ENCODE peak calls at places on chromosomes 13 and 19, in eight cellular contexts. One of them, this sample, is unnamed.
A peak's percentile ranks its signal among the peaks of the same experiment; 100 is the strongest.

GRCh38 chr19:4758659-4759058 is 32.9 kb upstream of the FEM1A start:
- DNase-seq in neuronal stem cell: no peak
- DNase-seq in stimulated activated CD4-positive, alpha-beta T cell treated with anti-CD3 and anti-CD28 coated beads, Interleukin-12 subunit alpha, Interleukin-12 subunit beta, amount 100 ng/mL, for 24 hours: no peak
- DNase-seq in stimulated activated CD8-positive, alpha-beta memory T cell treated with anti-CD3 and anti-CD28 coated beads, Interleukin-15, amount 100 ng/mL, for 24 hours: no peak
- DNase-seq in activated naive CD4-positive, alpha-beta T cell: no peak
- DNase-seq in HTR-8/SVneo: no peak
- DNase-seq in NCI-H510A treated with DMSO at 0.1 percent for 48 hours: no peak
- DNase-seq in HepG2: no peak
- DNase-seq in this sample: no peak

GRCh38 chr13:97435297-97435682 is 1.3 kb downstream of the RAP2A start:
- DNase-seq in neuronal stem cell: no peak
- DNase-seq in stimulated activated CD4-positive, alpha-beta T cell treated with anti-CD3 and anti-CD28 coated beads, Interleukin-12 subunit alpha, Interleukin-12 subunit beta, amount 100 ng/mL, for 24 hours: no peak
- DNase-seq in stimulated activated CD8-positive, alpha-beta memory T cell treated with anti-CD3 and anti-CD28 coated beads, Interleukin-15, amount 100 ng/mL, for 24 hours: no peak
- DNase-seq in activated naive CD4-positive, alpha-beta T cell: no peak
- DNase-seq in HTR-8/SVneo: no peak
- DNase-seq in NCI-H510A treated with DMSO at 0.1 percent for 48 hours: no peak
- DNase-seq in HepG2: no peak
- DNase-seq in this sample: no peak

GRCh38 chr19:51422053-51422448 is 4.6 kb upstream of the SIGLEC10 start:
- DNase-seq in neuronal stem cell: peak; percentile 88
- DNase-seq in stimulated activated CD4-positive, alpha-beta T cell treated with anti-CD3 and anti-CD28 coated beads, Interleukin-12 subunit alpha, Interleukin-12 subunit beta, amount 100 ng/mL, for 24 hours: peak; percentile 67
- DNase-seq in stimulated activated CD8-positive, alpha-beta memory T cell treated with anti-CD3 and anti-CD28 coated beads, Interleukin-15, amount 100 ng/mL, for 24 hours: peak; percentile 98
- DNase-seq in activated naive CD4-positive, alpha-beta T cell: peak; percentile 79
- DNase-seq in HTR-8/SVneo: peak; percentile 81
- DNase-seq in NCI-H510A treated with DMSO at 0.1 percent for 48 hours: no peak
- DNase-seq in HepG2: peak; percentile 67
- DNase-seq in this sample: peak; percentile 92

GRCh38 chr19:19637523-19638251 is 5.8 kb downstream of the GMIP start:
- DNase-seq in neuronal stem cell: no peak
- DNase-seq in stimulated activated CD4-positive, alpha-beta T cell treated with anti-CD3 and anti-CD28 coated beads, Interleukin-12 subunit alpha, Interleukin-12 subunit beta, amount 100 ng/mL, for 24 hours: no peak
- DNase-seq in stimulated activated CD8-positive, alpha-beta memory T cell treated with anti-CD3 and anti-CD28 coated beads, Interleukin-15, amount 100 ng/mL, for 24 hours: no peak
- DNase-seq in activated naive CD4-positive, alpha-beta T cell: no peak
- DNase-seq in HTR-8/SVneo: no peak
- DNase-seq in NCI-H510A treated with DMSO at 0.1 percent for 48 hours: no peak
- DNase-seq in HepG2: no peak
- DNase-seq in this sample: no peak

GRCh38 chr13:57633141-57633949 is 1.8 kb downstream of the PCDH17 start:
- DNase-seq in neuronal stem cell: no peak
- DNase-seq in stimulated activated CD4-positive, alpha-beta T cell treated with anti-CD3 and anti-CD28 coated beads, Interleukin-12 subunit alpha, Interleukin-12 subunit beta, amount 100 ng/mL, for 24 hours: no peak
- DNase-seq in stimulated activated CD8-positive, alpha-beta memory T cell treated with anti-CD3 and anti-CD28 coated beads, Interleukin-15, amount 100 ng/mL, for 24 hours: no peak
- DNase-seq in activated naive CD4-positive, alpha-beta T cell: no peak
- DNase-seq in HTR-8/SVneo: no peak
- DNase-seq in NCI-H510A treated with DMSO at 0.1 percent for 48 hours: peak; percentile 56
- DNase-seq in HepG2: no peak
- DNase-seq in this sample: no peak

GRCh38 chr13:110524484-110525254 is 36.9 kb downstream of the RAB20 start:
- DNase-seq in neuronal stem cell: no peak
- DNase-seq in stimulated activated CD4-positive, alpha-beta T cell treated with anti-CD3 and anti-CD28 coated beads, Interleukin-12 subunit alpha, Interleukin-12 subunit beta, amount 100 ng/mL, for 24 hours: no peak
- DNase-seq in stimulated activated CD8-positive, alpha-beta memory T cell treated with anti-CD3 and anti-CD28 coated beads, Interleukin-15, amount 100 ng/mL, for 24 hours: no peak
- DNase-seq in activated naive CD4-positive, alpha-beta T cell: no peak
- DNase-seq in HTR-8/SVneo: no peak
- DNase-seq in NCI-H510A treated with DMSO at 0.1 percent for 48 hours: peak; percentile 90
- DNase-seq in HepG2: no peak
- DNase-seq in this sample: no peak

GRCh38 chr19:27759896-27760295 is 1453.1 kb downstream of the UQCRFS1 start:
- DNase-seq in neuronal stem cell: no peak
- DNase-seq in stimulated activated CD4-positive, alpha-beta T cell treated with anti-CD3 and anti-CD28 coated beads, Interleukin-12 subunit alpha, Interleukin-12 subunit beta, amount 100 ng/mL, for 24 hours: no peak
- DNase-seq in stimulated activated CD8-positive, alpha-beta memory T cell treated with anti-CD3 and anti-CD28 coated beads, Interleukin-15, amount 100 ng/mL, for 24 hours: no peak
- DNase-seq in activated naive CD4-positive, alpha-beta T cell: no peak
- DNase-seq in HTR-8/SVneo: no peak
- DNase-seq in NCI-H510A treated with DMSO at 0.1 percent for 48 hours: no peak
- DNase-seq in HepG2: no peak
- DNase-seq in this sample: no peak

GRCh38 chr19:48745208-48745995 is 1.3 kb downstream of the IZUMO1 start:
- DNase-seq in neuronal stem cell: no peak
- DNase-seq in stimulated activated CD4-positive, alpha-beta T cell treated with anti-CD3 and anti-CD28 coated beads, Interleukin-12 subunit alpha, Interleukin-12 subunit beta, amount 100 ng/mL, for 24 hours: no peak
- DNase-seq in stimulated activated CD8-positive, alpha-beta memory T cell treated with anti-CD3 and anti-CD28 coated beads, Interleukin-15, amount 100 ng/mL, for 24 hours: no peak
- DNase-seq in activated naive CD4-positive, alpha-beta T cell: no peak
- DNase-seq in HTR-8/SVneo: peak; percentile 56
- DNase-seq in NCI-H510A treated with DMSO at 0.1 percent for 48 hours: peak; percentile 46
- DNase-seq in HepG2: peak; percentile 51
- DNase-seq in this sample: no peak

GRCh38 chr13:26811636-26812035 is 51.0 kb upstream of the GPR12 start:
- DNase-seq in neuronal stem cell: no peak
- DNase-seq in stimulated activated CD4-positive, alpha-beta T cell treated with anti-CD3 and anti-CD28 coated beads, Interleukin-12 subunit alpha, Interleukin-12 subunit beta, amount 100 ng/mL, for 24 hours: no peak
- DNase-seq in stimulated activated CD8-positive, alpha-beta memory T cell treated with anti-CD3 and anti-CD28 coated beads, Interleukin-15, amount 100 ng/mL, for 24 hours: no peak
- DNase-seq in activated naive CD4-positive, alpha-beta T cell: no peak
- DNase-seq in HTR-8/SVneo: no peak
- DNase-seq in NCI-H510A treated with DMSO at 0.1 percent for 48 hours: no peak
- DNase-seq in HepG2: no peak
- DNase-seq in this sample: no peak

GRCh38 chr13:100855151-100855550 is 180.6 kb upstream of the TMTC4 start:
- DNase-seq in neuronal stem cell: no peak
- DNase-seq in stimulated activated CD4-positive, alpha-beta T cell treated with anti-CD3 and anti-CD28 coated beads, Interleukin-12 subunit alpha, Interleukin-12 subunit beta, amount 100 ng/mL, for 24 hours: no peak
- DNase-seq in stimulated activated CD8-positive, alpha-beta memory T cell treated with anti-CD3 and anti-CD28 coated beads, Interleukin-15, amount 100 ng/mL, for 24 hours: no peak
- DNase-seq in activated naive CD4-positive, alpha-beta T cell: no peak
- DNase-seq in HTR-8/SVneo: no peak
- DNase-seq in NCI-H510A treated with DMSO at 0.1 percent for 48 hours: no peak
- DNase-seq in HepG2: no peak
- DNase-seq in this sample: no peak

GRCh38 chr13:59890064-59890463 is 273.7 kb downstream of the DIAPH3 start:
- DNase-seq in neuronal stem cell: no peak
- DNase-seq in stimulated activated CD4-positive, alpha-beta T cell treated with anti-CD3 and anti-CD28 coated beads, Interleukin-12 subunit alpha, Interleukin-12 subunit beta, amount 100 ng/mL, for 24 hours: no peak
- DNase-seq in stimulated activated CD8-positive, alpha-beta memory T cell treated with anti-CD3 and anti-CD28 coated beads, Interleukin-15, amount 100 ng/mL, for 24 hours: no peak
- DNase-seq in activated naive CD4-positive, alpha-beta T cell: no peak
- DNase-seq in HTR-8/SVneo: no peak
- DNase-seq in NCI-H510A treated with DMSO at 0.1 percent for 48 hours: no peak
- DNase-seq in HepG2: no peak
- DNase-seq in this sample: no peak

GRCh38 chr13:80038371-80038770 is 302.6 kb downstream of the SPRY2 start:
- DNase-seq in neuronal stem cell: no peak
- DNase-seq in stimulated activated CD4-positive, alpha-beta T cell treated with anti-CD3 and anti-CD28 coated beads, Interleukin-12 subunit alpha, Interleukin-12 subunit beta, amount 100 ng/mL, for 24 hours: no peak
- DNase-seq in stimulated activated CD8-positive, alpha-beta memory T cell treated with anti-CD3 and anti-CD28 coated beads, Interleukin-15, amount 100 ng/mL, for 24 hours: no peak
- DNase-seq in activated naive CD4-positive, alpha-beta T cell: no peak
- DNase-seq in HTR-8/SVneo: no peak
- DNase-seq in NCI-H510A treated with DMSO at 0.1 percent for 48 hours: no peak
- DNase-seq in HepG2: no peak
- DNase-seq in this sample: no peak

GRCh38 chr19:39400997-39401548 is 5.6 kb upstream of the ZFP36 start:
- DNase-seq in neuronal stem cell: no peak
- DNase-seq in stimulated activated CD4-positive, alpha-beta T cell treated with anti-CD3 and anti-CD28 coated beads, Interleukin-12 subunit alpha, Interleukin-12 subunit beta, amount 100 ng/mL, for 24 hours: no peak
- DNase-seq in stimulated activated CD8-positive, alpha-beta memory T cell treated with anti-CD3 and anti-CD28 coated beads, Interleukin-15, amount 100 ng/mL, for 24 hours: no peak
- DNase-seq in activated naive CD4-positive, alpha-beta T cell: no peak
- DNase-seq in HTR-8/SVneo: no peak
- DNase-seq in NCI-H510A treated with DMSO at 0.1 percent for 48 hours: no peak
- DNase-seq in HepG2: no peak
- DNase-seq in this sample: no peak

GRCh38 chr19:21603431-21604153 is 98.2 kb downstream of the ZNF429 start:
- DNase-seq in neuronal stem cell: no peak
- DNase-seq in stimulated activated CD4-positive, alpha-beta T cell treated with anti-CD3 and anti-CD28 coated beads, Interleukin-12 subunit alpha, Interleukin-12 subunit beta, amount 100 ng/mL, for 24 hours: no peak
- DNase-seq in stimulated activated CD8-positive, alpha-beta memory T cell treated with anti-CD3 and anti-CD28 coated beads, Interleukin-15, amount 100 ng/mL, for 24 hours: no peak
- DNase-seq in activated naive CD4-positive, alpha-beta T cell: no peak
- DNase-seq in HTR-8/SVneo: no peak
- DNase-seq in NCI-H510A treated with DMSO at 0.1 percent for 48 hours: no peak
- DNase-seq in HepG2: no peak
- DNase-seq in this sample: no peak

GRCh38 chr19:36255316-36255715 is 40.4 kb downstream of the ZNF146 start:
- DNase-seq in neuronal stem cell: no peak
- DNase-seq in stimulated activated CD4-positive, alpha-beta T cell treated with anti-CD3 and anti-CD28 coated beads, Interleukin-12 subunit alpha, Interleukin-12 subunit beta, amount 100 ng/mL, for 24 hours: no peak
- DNase-seq in stimulated activated CD8-positive, alpha-beta memory T cell treated with anti-CD3 and anti-CD28 coated beads, Interleukin-15, amount 100 ng/mL, for 24 hours: no peak
- DNase-seq in activated naive CD4-positive, alpha-beta T cell: no peak
- DNase-seq in HTR-8/SVneo: no peak
- DNase-seq in NCI-H510A treated with DMSO at 0.1 percent for 48 hours: no peak
- DNase-seq in HepG2: no peak
- DNase-seq in this sample: no peak

GRCh38 chr13:49711218-49711863 is 20.1 kb upstream of the EBPL start:
- DNase-seq in neuronal stem cell: no peak
- DNase-seq in stimulated activated CD4-positive, alpha-beta T cell treated with anti-CD3 and anti-CD28 coated beads, Interleukin-12 subunit alpha, Interleukin-12 subunit beta, amount 100 ng/mL, for 24 hours: no peak
- DNase-seq in stimulated activated CD8-positive, alpha-beta memory T cell treated with anti-CD3 and anti-CD28 coated beads, Interleukin-15, amount 100 ng/mL, for 24 hours: no peak
- DNase-seq in activated naive CD4-positive, alpha-beta T cell: no peak
- DNase-seq in HTR-8/SVneo: no peak
- DNase-seq in NCI-H510A treated with DMSO at 0.1 percent for 48 hours: no peak
- DNase-seq in HepG2: peak; percentile 60
- DNase-seq in this sample: no peak

GRCh38 chr13:110376120-110376519 is 69.0 kb downstream of the COL4A2 start:
- DNase-seq in neuronal stem cell: no peak
- DNase-seq in stimulated activated CD4-positive, alpha-beta T cell treated with anti-CD3 and anti-CD28 coated beads, Interleukin-12 subunit alpha, Interleukin-12 subunit beta, amount 100 ng/mL, for 24 hours: no peak
- DNase-seq in stimulated activated CD8-positive, alpha-beta memory T cell treated with anti-CD3 and anti-CD28 coated beads, Interleukin-15, amount 100 ng/mL, for 24 hours: no peak
- DNase-seq in activated naive CD4-positive, alpha-beta T cell: no peak
- DNase-seq in HTR-8/SVneo: no peak
- DNase-seq in NCI-H510A treated with DMSO at 0.1 percent for 48 hours: no peak
- DNase-seq in HepG2: no peak
- DNase-seq in this sample: no peak

GRCh38 chr19:37346091-37346490 is 24.8 kb upstream of the ZNF527 start:
- DNase-seq in neuronal stem cell: no peak
- DNase-seq in stimulated activated CD4-positive, alpha-beta T cell treated with anti-CD3 and anti-CD28 coated beads, Interleukin-12 subunit alpha, Interleukin-12 subunit beta, amount 100 ng/mL, for 24 hours: no peak
- DNase-seq in stimulated activated CD8-positive, alpha-beta memory T cell treated with anti-CD3 and anti-CD28 coated beads, Interleukin-15, amount 100 ng/mL, for 24 hours: no peak
- DNase-seq in activated naive CD4-positive, alpha-beta T cell: no peak
- DNase-seq in HTR-8/SVneo: no peak
- DNase-seq in NCI-H510A treated with DMSO at 0.1 percent for 48 hours: no peak
- DNase-seq in HepG2: no peak
- DNase-seq in this sample: no peak

GRCh38 chr19:3370728-3371591 is 4.6 kb downstream of the NFIC start:
- DNase-seq in neuronal stem cell: no peak
- DNase-seq in stimulated activated CD4-positive, alpha-beta T cell treated with anti-CD3 and anti-CD28 coated beads, Interleukin-12 subunit alpha, Interleukin-12 subunit beta, amount 100 ng/mL, for 24 hours: no peak
- DNase-seq in stimulated activated CD8-positive, alpha-beta memory T cell treated with anti-CD3 and anti-CD28 coated beads, Interleukin-15, amount 100 ng/mL, for 24 hours: no peak
- DNase-seq in activated naive CD4-positive, alpha-beta T cell: no peak
- DNase-seq in HTR-8/SVneo: no peak
- DNase-seq in NCI-H510A treated with DMSO at 0.1 percent for 48 hours: no peak
- DNase-seq in HepG2: no peak
- DNase-seq in this sample: no peak

GRCh38 chr13:42478531-42479156 is 95.3 kb upstream of the TNFSF11 start:
- DNase-seq in neuronal stem cell: peak; percentile 2
- DNase-seq in stimulated activated CD4-positive, alpha-beta T cell treated with anti-CD3 and anti-CD28 coated beads, Interleukin-12 subunit alpha, Interleukin-12 subunit beta, amount 100 ng/mL, for 24 hours: no peak
- DNase-seq in stimulated activated CD8-positive, alpha-beta memory T cell treated with anti-CD3 and anti-CD28 coated beads, Interleukin-15, amount 100 ng/mL, for 24 hours: no peak
- DNase-seq in activated naive CD4-positive, alpha-beta T cell: no peak
- DNase-seq in HTR-8/SVneo: peak; percentile 12
- DNase-seq in NCI-H510A treated with DMSO at 0.1 percent for 48 hours: no peak
- DNase-seq in HepG2: no peak
- DNase-seq in this sample: no peak

GRCh38 chr13:95679722-95680121 is 2.8 kb downstream of the DNAJC3 start:
- DNase-seq in neuronal stem cell: no peak
- DNase-seq in stimulated activated CD4-positive, alpha-beta T cell treated with anti-CD3 and anti-CD28 coated beads, Interleukin-12 subunit alpha, Interleukin-12 subunit beta, amount 100 ng/mL, for 24 hours: no peak
- DNase-seq in stimulated activated CD8-positive, alpha-beta memory T cell treated with anti-CD3 and anti-CD28 coated beads, Interleukin-15, amount 100 ng/mL, for 24 hours: no peak
- DNase-seq in activated naive CD4-positive, alpha-beta T cell: no peak
- DNase-seq in HTR-8/SVneo: no peak
- DNase-seq in NCI-H510A treated with DMSO at 0.1 percent for 48 hours: no peak
- DNase-seq in HepG2: no peak
- DNase-seq in this sample: no peak

GRCh38 chr13:50838701-50839100 is 4.8 kb downstream of the DLEU7 start:
- DNase-seq in neuronal stem cell: no peak
- DNase-seq in stimulated activated CD4-positive, alpha-beta T cell treated with anti-CD3 and anti-CD28 coated beads, Interleukin-12 subunit alpha, Interleukin-12 subunit beta, amount 100 ng/mL, for 24 hours: no peak
- DNase-seq in stimulated activated CD8-positive, alpha-beta memory T cell treated with anti-CD3 and anti-CD28 coated beads, Interleukin-15, amount 100 ng/mL, for 24 hours: no peak
- DNase-seq in activated naive CD4-positive, alpha-beta T cell: no peak
- DNase-seq in HTR-8/SVneo: no peak
- DNase-seq in NCI-H510A treated with DMSO at 0.1 percent for 48 hours: no peak
- DNase-seq in HepG2: no peak
- DNase-seq in this sample: no peak

GRCh38 chr13:29532136-29532535 is 63.4 kb downstream of the SLC7A1 start:
- DNase-seq in neuronal stem cell: no peak
- DNase-seq in stimulated activated CD4-positive, alpha-beta T cell treated with anti-CD3 and anti-CD28 coated beads, Interleukin-12 subunit alpha, Interleukin-12 subunit beta, amount 100 ng/mL, for 24 hours: no peak
- DNase-seq in stimulated activated CD8-positive, alpha-beta memory T cell treated with anti-CD3 and anti-CD28 coated beads, Interleukin-15, amount 100 ng/mL, for 24 hours: no peak
- DNase-seq in activated naive CD4-positive, alpha-beta T cell: no peak
- DNase-seq in HTR-8/SVneo: no peak
- DNase-seq in NCI-H510A treated with DMSO at 0.1 percent for 48 hours: no peak
- DNase-seq in HepG2: no peak
- DNase-seq in this sample: no peak

GRCh38 chr19:48090281-48090802 is 20.3 kb downstream of the PLA2G4C start:
- DNase-seq in neuronal stem cell: no peak
- DNase-seq in stimulated activated CD4-positive, alpha-beta T cell treated with anti-CD3 and anti-CD28 coated beads, Interleukin-12 subunit alpha, Interleukin-12 subunit beta, amount 100 ng/mL, for 24 hours: no peak
- DNase-seq in stimulated activated CD8-positive, alpha-beta memory T cell treated with anti-CD3 and anti-CD28 coated beads, Interleukin-15, amount 100 ng/mL, for 24 hours: no peak
- DNase-seq in activated naive CD4-positive, alpha-beta T cell: no peak
- DNase-seq in HTR-8/SVneo: no peak
- DNase-seq in NCI-H510A treated with DMSO at 0.1 percent for 48 hours: no peak
- DNase-seq in HepG2: no peak
- DNase-seq in this sample: no peak

This sample was measured in omental fat pad.